ENCODE peak calls at places on chromosomes 1 and 21, in four cellular contexts. N, Y, Z and V are unnamed samples.

GRCh38 chr1:93845554-93846150 is 33.4 kb downstream of the DNTTIP2 start:
- DNase-seq in Y (no peak), Z (peak), N (no peak), V (no peak)

GRCh38 chr1:29179641-29180184 is 2.0 kb downstream of the SRSF4 start:
- DNase-seq in Z (no peak), Y (no peak), N (no peak), V (no peak)

GRCh38 chr1:56410405-56410804 is 169.0 kb downstream of the PLPP3 start:
- DNase-seq in Z (no peak), N (no peak), Y (no peak), V (no peak)

GRCh38 chr1:1354271-1355247 is 3.8 kb downstream of the MXRA8 start:
- DNase-seq in N (no peak), Y (no peak), Z (no peak), V (peak)

GRCh38 chr1:77322061-77322900 is 40.5 kb downstream of the AK5 start:
- DNase-seq in N (no peak), Z (no peak), Y (no peak), V (no peak)

GRCh38 chr1:58971629-58972140 is 187.8 kb upstream of the JUN start:
- DNase-seq in Z (no peak), Y (peak), N (no peak), V (peak)

GRCh38 chr1:203650012-203650836 is 23.6 kb downstream of the ATP2B4 start:
- DNase-seq in Y (peak), Z (peak), N (no peak), V (peak)

GRCh38 chr21:40707271-40707670 is 139.7 kb downstream of the DSCAM start:
- DNase-seq in Y (no peak), N (no peak), Z (no peak), V (no peak)

GRCh38 chr1:56302878-56303277 is 276.5 kb downstream of the PLPP3 start:
- DNase-seq in Z (no peak), N (no peak), Y (no peak), V (no peak)

GRCh38 chr1:226128487-226129075 is 58.0 kb downstream of the ACBD3 start:
- DNase-seq in N (no peak), Y (no peak), Z (no peak), V (peak)

GRCh38 chr1:239757711-239758110 is 334.0 kb upstream of the FMN2 start:
- DNase-seq in Y (no peak), N (no peak), Z (no peak), V (no peak)

GRCh38 chr1:25232866-25233784 is 823 bp upstream of the SYF2 start:
- DNase-seq in N (peak), Z (peak), Y (peak), V (no peak)

GRCh38 chr1:18419123-18419844 is 61.4 kb upstream of the KLHDC7A start:
- DNase-seq in Y (no peak), N (no peak), Z (no peak), V (no peak)

GRCh38 chr1:44049839-44050238 is 18.6 kb upstream of the SLC6A9 start:
- DNase-seq in Z (no peak), Y (no peak), N (no peak), V (no peak)

GRCh38 chr1:1345384-1345783 is 3.8 kb downstream of the DVL1 start:
- DNase-seq in Y (no peak), N (no peak), Z (no peak), V (no peak)

GRCh38 chr1:115184260-115184950 is 95.1 kb upstream of the TSPAN2 start:
- DNase-seq in Z (no peak), Y (no peak), N (no peak), V (no peak)

GRCh38 chr1:246750752-246751151 is 26.5 kb downstream of the SCCPDH start:
- DNase-seq in Z (no peak), N (no peak), Y (no peak), V (no peak)

GRCh38 chr1:165543651-165544452 is at the start of gene LRRC52:
- DNase-seq in Y (peak), Z (peak), N (no peak), V (peak)

GRCh38 chr1:155208656-155209372 is at the start of gene MTX1:
- DNase-seq in N (peak), Y (peak), Z (peak), V (peak)

GRCh38 chr1:198495635-198496034 is 44.8 kb downstream of the ATP6V1G3 start:
- DNase-seq in N (no peak), Z (peak), Y (no peak), V (no peak)

GRCh38 chr1:51421961-51422360 is 91.6 kb upstream of the TTC39A start:
- DNase-seq in N (no peak), Y (no peak), Z (peak), V (no peak)

GRCh38 chr21:16079830-16080229 is 350.0 kb downstream of the USP25 start:
- DNase-seq in Z (no peak), Y (no peak), N (no peak), V (no peak)

GRCh38 chr1:191022856-191023255 is 545.2 kb upstream of the BRINP3 start:
- DNase-seq in Z (no peak), N (no peak), Y (no peak), V (no peak)

GRCh38 chr21:28769683-28770082 is 223.0 kb downstream of the LTN1 start:
- DNase-seq in Z (no peak), Y (no peak), N (no peak), V (no peak)

GRCh38 chr1:166910396-166910994 is 34.4 kb upstream of the TADA1 start:
- DNase-seq in N (no peak), Y (peak), Z (peak), V (peak)

DNA sequence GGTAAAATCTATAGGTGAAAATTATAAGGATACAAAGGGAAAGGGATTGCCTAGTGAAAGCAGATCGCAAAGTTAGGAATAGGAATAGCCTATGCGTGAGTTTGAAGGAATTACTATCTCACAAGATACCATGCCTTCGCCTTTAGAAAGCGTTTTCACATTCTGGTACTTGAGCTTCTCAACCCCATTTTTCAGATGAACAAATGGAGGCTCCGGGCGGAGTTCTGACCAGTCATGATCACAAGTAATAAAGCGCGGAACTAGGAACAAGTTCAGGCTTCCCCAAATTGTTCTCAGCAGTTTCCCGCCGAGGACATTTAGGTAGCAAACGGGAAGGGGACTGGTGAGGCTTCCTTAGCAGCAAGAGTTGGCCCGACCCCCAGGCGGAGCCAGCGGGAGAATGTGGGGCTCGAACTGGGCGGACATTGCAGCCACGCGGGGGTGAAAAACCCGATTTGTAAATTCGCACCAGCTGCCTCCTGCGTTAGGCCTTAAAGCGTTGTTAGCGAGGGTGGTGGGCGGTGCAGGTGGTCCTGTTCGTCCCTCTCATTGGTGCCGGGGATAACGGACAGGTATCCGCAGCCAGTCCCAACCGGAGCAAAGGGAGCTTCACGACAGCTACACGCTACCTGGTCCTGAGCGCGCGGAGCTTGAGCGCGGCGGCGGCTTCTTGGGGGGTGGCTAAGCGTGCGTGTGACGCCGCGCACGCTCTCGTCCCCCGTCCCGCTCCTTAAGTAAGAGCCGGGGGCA is 15.4 kb downstream of the SEMA6C start:
- DNase-seq in Z (peak), N (peak), Y (peak), V (peak)
- TF ChIP-seq CTCF in Z (no peak), N (no peak), Y (peak), V (no peak)

GRCh38 chr1:53992085-53992874 is 25.7 kb downstream of the LDLRAD1 start:
- DNase-seq in Y (no peak), N (no peak), Z (peak), V (no peak)
- TF ChIP-seq CTCF in Y (peak), N (no peak), Z (peak), V (no peak)

DNA sequence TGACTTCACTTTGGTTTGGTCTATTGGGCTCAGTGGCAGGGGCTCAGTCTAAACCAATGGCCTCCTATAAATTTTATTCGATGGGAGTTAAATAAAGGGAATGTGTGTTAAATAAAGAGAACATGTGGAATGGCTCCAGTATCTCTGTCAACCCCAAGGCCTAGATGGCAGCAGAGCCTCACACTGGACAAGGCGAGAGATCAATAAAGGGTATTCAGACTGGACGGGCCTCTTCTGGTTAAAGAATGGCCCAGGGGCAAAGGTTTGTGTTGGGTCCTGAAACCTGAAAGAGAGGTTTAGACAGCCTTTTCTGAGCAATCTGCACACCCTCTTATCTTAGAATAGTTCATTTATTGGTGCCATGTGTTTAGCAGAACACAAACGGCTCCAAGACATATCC is 34.7 kb downstream of the SH3BP5L start:
- DNase-seq in Z (no peak), N (no peak), Y (no peak), V (no peak)
- TF ChIP-seq CTCF in Z (no peak), N (no peak), Y (no peak), V (no peak)

GRCh38 chr1:3409737-3410434 is 44.6 kb upstream of the ARHGEF16 start:
- DNase-seq in Y (peak), Z (peak), N (no peak), V (no peak)
- TF ChIP-seq CTCF in Y (peak), Z (peak), N (no peak), V (peak)

DNA sequence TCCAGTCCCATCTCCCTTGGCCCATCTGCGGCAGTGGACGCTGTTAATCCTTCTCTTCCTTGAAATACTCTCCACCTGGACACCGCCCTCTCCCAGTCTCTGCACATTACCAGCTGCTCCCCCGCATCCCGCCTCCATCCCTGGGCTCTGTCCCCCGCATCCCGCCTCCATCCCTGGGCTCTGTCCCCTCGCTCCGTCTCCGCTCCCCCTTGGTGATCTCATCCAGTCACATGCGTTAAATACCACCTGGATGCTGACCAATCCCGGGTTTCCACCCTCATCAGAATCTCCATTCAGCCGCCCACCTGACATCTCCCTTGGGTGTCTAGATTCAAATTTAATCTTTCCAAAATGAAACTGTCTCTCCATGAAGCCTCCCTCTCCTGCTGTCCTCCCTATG is 106.1 kb downstream of the PRDM2 start:
- DNase-seq in N (no peak), Z (no peak), Y (no peak), V (no peak)
- TF ChIP-seq CTCF in N (no peak), Z (no peak), Y (no peak), V (no peak)

GRCh38 chr1:20329793-20330542 is 39.3 kb downstream of the VWA5B1 start:
- DNase-seq in Y (no peak), Z (no peak), N (no peak), V (no peak)
- TF ChIP-seq CTCF in Y (no peak), Z (peak), N (no peak), V (no peak)

GRCh38 chr1:92298213-92298572 is 594 bp downstream of the GLMN start:
- DNase-seq in N (no peak), Z (no peak), Y (no peak), V (no peak)
- TF ChIP-seq CTCF in N (no peak), Z (no peak), Y (no peak), V (no peak)